ENCODE peak calls at places on chromosomes 16 and 17, in five cellular contexts. G is A549, N is IMR-90, Q is H1, X is SK-N-SH. K is an unnamed sample.

GRCh38 chr17:53655591-53655990 is 167.1 kb upstream of the KIF2B start:
- DNase-seq in G (no peak), N (peak), Q (no peak), X (no peak), K (no peak)

GRCh38 chr17:68522266-68522665 is 10.0 kb downstream of the PRKAR1A start:
- DNase-seq in G (no peak), N (no peak), Q (no peak), X (no peak), K (no peak)

GRCh38 chr16:3362931-3363330 is 7.2 kb downstream of the OR2C1 start:
- DNase-seq in G (no peak), N (no peak), Q (no peak), X (no peak), K (no peak)

GRCh38 chr17:82536220-82537201 is 17.0 kb downstream of the FOXK2 start:
- DNase-seq in G (no peak), N (peak), Q (no peak), X (peak), K (no peak)

GRCh38 chr16:30956601-30957455 is 726 bp upstream of the SETD1A start:
- DNase-seq in G (peak), N (peak), Q (no peak), X (peak), K (peak)

GRCh38 chr17:62644487-62645173 is 17.2 kb downstream of the MRC2 start:
- DNase-seq in G (peak), N (no peak), Q (no peak), X (peak), K (peak)

GRCh38 chr17:81397314-81398169 is 2.3 kb downstream of the BAHCC1 start:
- DNase-seq in G (peak), N (peak), Q (no peak), X (peak), K (peak)

GRCh38 chr17:16286009-16286946 is 67.0 kb downstream of the CENPV start:
- DNase-seq in G (peak), N (peak), Q (peak), X (peak), K (peak)

GRCh38 chr17:29167393-29168078 is 12.7 kb downstream of the MYO18A start:
- DNase-seq in G (no peak), N (no peak), Q (no peak), X (no peak), K (no peak)

GRCh38 chr16:49701867-49702494 is 153.9 kb downstream of the ZNF423 start:
- DNase-seq in G (no peak), N (no peak), Q (no peak), X (no peak), K (no peak)

GRCh38 chr17:42704495-42705494 is 22.5 kb downstream of the CNTNAP1 start:
- DNase-seq in G (no peak), N (no peak), Q (no peak), X (no peak), K (no peak)

GRCh38 chr16:77336637-77337036 is 98.2 kb downstream of the ADAMTS18 start:
- DNase-seq in G (no peak), N (no peak), Q (peak), X (no peak), K (no peak)

GRCh38 chr16:70740919-70741778 is 55.3 kb upstream of the MTSS2 start:
- DNase-seq in G (no peak), N (peak), Q (no peak), X (no peak), K (no peak)

GRCh38 chr17:66809408-66809807 is 25.5 kb upstream of the CACNG5 start:
- DNase-seq in G (no peak), N (no peak), Q (no peak), X (no peak), K (no peak)

GRCh38 chr17:35534694-35535093 is 2.8 kb downstream of the SLFN12L start:
- DNase-seq in G (no peak), N (no peak), Q (no peak), X (no peak), K (no peak)

GRCh38 chr17:80861892-80862291 is 129.7 kb upstream of the CHMP6 start:
- DNase-seq in G (peak), N (peak), Q (no peak), X (peak), K (no peak)

GRCh38 chr17:34398990-34399389 is 36.0 kb upstream of the CCL1 start:
- DNase-seq in G (no peak), N (no peak), Q (no peak), X (no peak), K (no peak)

GRCh38 chr17:7323731-7324437 is 5.3 kb downstream of the NEURL4 start:
- DNase-seq in G (peak), N (peak), Q (peak), X (peak), K (no peak)

GRCh38 chr16:15482068-15482747 is 47.8 kb downstream of the BMERB1 start:
- DNase-seq in G (peak), N (peak), Q (peak), X (peak), K (peak)

GRCh38 chr17:83173997-83174858 is 94.8 kb downstream of the METRNL start:
- DNase-seq in G (peak), N (peak), Q (no peak), X (no peak), K (peak)

GRCh38 chr17:19296786-19297778 is 59.9 kb downstream of the EPN2 start:
- DNase-seq in G (no peak), N (no peak), Q (no peak), X (no peak), K (no peak)

GRCh38 chr17:19299214-19299747 is 62.1 kb downstream of the EPN2 start:
- DNase-seq in G (no peak), N (no peak), Q (no peak), X (no peak), K (no peak)

GRCh38 chr17:19301274-19301946 is 61.1 kb downstream of the B9D1 start:
- DNase-seq in G (no peak), N (no peak), Q (no peak), X (no peak), K (no peak)

GRCh38 chr17:19299866-19300265 is 62.7 kb downstream of the B9D1 start:
- DNase-seq in G (no peak), N (no peak), Q (no peak), X (no peak), K (no peak)

DNA sequence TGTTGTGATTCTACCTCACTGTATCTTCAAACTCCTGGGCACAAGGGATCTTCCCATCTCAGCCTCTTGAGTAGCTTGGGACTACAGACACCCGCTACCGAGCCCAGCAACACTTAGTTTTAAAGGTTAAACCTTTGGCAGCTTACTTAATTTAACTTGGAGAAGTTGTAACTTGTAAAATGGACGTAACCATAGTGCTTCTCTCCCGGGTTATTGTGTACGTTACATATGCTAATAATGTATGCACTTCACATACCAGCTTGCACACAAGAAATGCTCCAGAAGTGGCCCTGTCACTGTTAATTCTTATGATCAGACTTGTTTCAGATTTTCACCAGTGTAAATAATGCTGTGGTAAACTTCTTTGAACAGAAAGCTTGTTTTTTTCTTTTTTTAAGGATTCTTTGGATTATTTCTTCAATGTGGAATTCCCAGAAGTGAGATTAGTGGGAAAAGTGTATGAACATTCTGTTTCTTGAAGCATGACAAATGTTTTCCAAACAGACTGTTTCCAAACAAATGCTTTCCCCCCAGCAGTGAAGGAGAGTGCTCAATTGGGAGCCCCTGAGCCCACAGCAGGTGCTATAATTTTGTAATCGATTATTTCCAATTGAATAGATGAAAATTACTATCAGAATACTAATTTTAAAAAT is 61.5 kb downstream of the EPN2 start:
- DNase-seq in G (no peak), N (no peak), Q (no peak), X (no peak), K (no peak)
- TF ChIP-seq RFX5 in G (no peak), N (no peak), Q (no peak), X (no peak), K (no peak)

GRCh38 chr17:79220201-79220714 is 145.6 kb downstream of the ENGASE start:
- DNase-seq in G (no peak), N (no peak), Q (no peak), X (peak), K (no peak)

GRCh38 chr17:79219208-79219935 is 144.7 kb downstream of the ENGASE start:
- DNase-seq in G (no peak), N (no peak), Q (no peak), X (peak), K (no peak)

GRCh38 chr17:79220715-79221291 is 146.2 kb downstream of the ENGASE start:
- DNase-seq in G (no peak), N (no peak), Q (no peak), X (no peak), K (no peak)

GRCh38 chr17:79223471-79223870 is 148.8 kb downstream of the ENGASE start:
- DNase-seq in G (no peak), N (no peak), Q (no peak), X (peak), K (no peak)

GRCh38 chr17:79221597-79221996 is 147.0 kb downstream of the ENGASE start:
- DNase-seq in G (no peak), N (no peak), Q (no peak), X (peak), K (no peak)
- TF ChIP-seq RFX5 in G (no peak), N (no peak), Q (no peak), X (no peak), K (no peak)

GRCh38 chr16:74556375-74556922 is 50.5 kb downstream of the GLG1 start:
- DNase-seq in G (no peak), N (no peak), Q (no peak), X (no peak), K (no peak)
- TF ChIP-seq RFX5 in G (no peak), N (no peak), Q (no peak), X (no peak), K (no peak)

GRCh38 chr17:78892520-78892919 is 10.5 kb downstream of the CEP295NL start:
- DNase-seq in G (no peak), N (no peak), Q (no peak), X (peak), K (no peak)

GRCh38 chr17:78892062-78892456 is 10.9 kb downstream of the CEP295NL start:
- DNase-seq in G (no peak), N (no peak), Q (no peak), X (peak), K (no peak)

GRCh38 chr17:78892936-78893379 is 10.0 kb downstream of the CEP295NL start:
- DNase-seq in G (no peak), N (no peak), Q (no peak), X (no peak), K (no peak)

GRCh38 chr17:78895322-78895721 is 7.7 kb downstream of the CEP295NL start:
- DNase-seq in G (no peak), N (no peak), Q (no peak), X (no peak), K (no peak)

GRCh38 chr17:78893684-78894083 is 9.3 kb downstream of the CEP295NL start:
- DNase-seq in G (no peak), N (no peak), Q (no peak), X (no peak), K (no peak)
- TF ChIP-seq RFX5 in G (no peak), N (no peak), Q (no peak), X (no peak), K (no peak)

DNA sequence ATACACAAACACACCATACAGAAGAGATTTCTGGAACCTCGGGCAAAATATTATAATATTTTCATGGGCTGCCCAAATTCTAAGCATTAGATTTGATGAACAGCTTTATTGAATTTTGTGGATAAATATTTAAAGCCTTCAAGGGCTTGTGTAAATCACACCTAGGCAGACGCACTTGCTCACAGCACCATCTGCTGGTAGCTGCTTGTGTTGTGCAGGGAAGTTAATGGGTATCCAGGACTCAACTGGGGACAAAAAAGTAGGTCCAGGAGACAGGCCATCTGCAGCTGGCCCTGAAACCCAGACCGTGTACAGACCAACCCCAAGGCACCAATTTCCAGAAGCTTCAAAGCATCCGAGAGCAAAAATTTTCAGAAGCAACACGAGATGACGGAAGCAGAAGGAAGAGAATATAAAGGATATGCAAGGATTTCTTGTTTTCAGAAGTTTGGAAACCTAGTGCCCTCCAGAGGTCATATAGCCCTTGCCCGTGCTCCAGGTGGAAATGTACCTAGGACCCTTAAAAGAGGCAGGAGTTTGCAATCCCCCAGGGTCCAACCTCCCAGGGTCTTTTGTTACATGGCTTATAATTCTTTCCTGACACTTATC is 140.0 kb downstream of the CHD9NB start:
- DNase-seq in G (peak), N (peak), Q (peak), X (peak), K (peak)
- TF ChIP-seq RFX5 in G (no peak), N (no peak), Q (no peak), X (no peak), K (no peak)

K was measured in HepG2.